ENCODE peak calls at places on chromosomes 7 and 10, in five cellular contexts. E, Y, H, Q and I are unnamed samples.

GRCh38 chr10:118412132-118412531 is 70.0 kb upstream of the FAM204A start:
- DNase-seq in E (no peak), Y (no peak), H (no peak), Q (no peak), I (no peak)

GRCh38 chr7:28418311-28418710 is 6.0 kb downstream of the CREB5 start:
- DNase-seq in E (no peak), Y (no peak), H (no peak), Q (no peak), I (no peak)

GRCh38 chr10:35456175-35456574 is 119.9 kb downstream of the CCNY start:
- DNase-seq in E (no peak), Y (no peak), H (no peak), Q (no peak), I (no peak)

GRCh38 chr7:74502216-74502891 is 48.6 kb downstream of the GTF2IRD1 start:
- DNase-seq in E (no peak), Y (no peak), H (no peak), Q (no peak), I (no peak)

GRCh38 chr7:92737706-92738105 is 98.7 kb downstream of the CDK6 start:
- DNase-seq in E (no peak), Y (no peak), H (no peak), Q (no peak), I (no peak)

GRCh38 chr7:48822138-48822537 is 102.2 kb upstream of the CDC14C start:
- DNase-seq in E (no peak), Y (no peak), H (no peak), Q (no peak), I (no peak)

GRCh38 chr7:97835296-97836138 is 36.7 kb downstream of the ASNS start:
- DNase-seq in E (peak), Y (peak), H (peak), Q (no peak), I (peak)

GRCh38 chr10:85333594-85333993 is 1005.2 kb downstream of the CCSER2 start:
- DNase-seq in E (no peak), Y (no peak), H (no peak), Q (no peak), I (no peak)

GRCh38 chr7:132298782-132299181 is 277.5 kb downstream of the PLXNA4 start:
- DNase-seq in E (no peak), Y (no peak), H (no peak), Q (no peak), I (peak)

GRCh38 chr10:13189946-13190345 is 28.6 kb downstream of the MCM10 start:
- DNase-seq in E (no peak), Y (no peak), H (no peak), Q (no peak), I (no peak)

GRCh38 chr10:44801383-44802327 is 109.5 kb upstream of the TMEM72 start:
- DNase-seq in E (no peak), Y (no peak), H (no peak), Q (no peak), I (peak)

GRCh38 chr10:119370972-119371703 is 163.8 kb downstream of the GRK5 start:
- DNase-seq in E (no peak), Y (peak), H (no peak), Q (no peak), I (peak)

GRCh38 chr10:111078505-111079185 is 1.8 kb downstream of the ADRA2A start:
- DNase-seq in E (peak), Y (no peak), H (no peak), Q (no peak), I (no peak)

GRCh38 chr10:75544923-75545322 is 113.5 kb downstream of the LRMDA start:
- DNase-seq in E (no peak), Y (no peak), H (no peak), Q (no peak), I (no peak)

GRCh38 chr10:32692174-32692573 is 246.2 kb downstream of the CCDC7 start:
- DNase-seq in E (no peak), Y (no peak), H (no peak), Q (no peak), I (no peak)

GRCh38 chr10:88150338-88150737 is 286.9 kb downstream of the PTEN start:
- DNase-seq in E (no peak), Y (no peak), H (no peak), Q (no peak), I (peak)

GRCh38 chr7:132548489-132549078 is 27.7 kb downstream of the PLXNA4 start:
- DNase-seq in E (no peak), Y (no peak), H (no peak), Q (no peak), I (no peak)

GRCh38 chr10:110162749-110163148 is 44.7 kb upstream of the MXI1 start:
- DNase-seq in E (peak), Y (no peak), H (no peak), Q (no peak), I (no peak)

GRCh38 chr10:81838950-81839349 is 36.0 kb upstream of the NRG3 start:
- DNase-seq in E (peak), Y (no peak), H (peak), Q (no peak), I (peak)

GRCh38 chr10:103626178-103626577 is 132.7 kb downstream of the NEURL1 start:
- DNase-seq in E (no peak), Y (no peak), H (no peak), Q (no peak), I (no peak)

GRCh38 chr10:92692085-92692671 is 2.4 kb downstream of the HHEX start:
- DNase-seq in E (peak), Y (no peak), H (peak), Q (no peak), I (no peak)

GRCh38 chr10:47051741-47052238 is 140.6 kb downstream of the PTPN20 start:
- DNase-seq in E (no peak), Y (no peak), H (no peak), Q (no peak), I (no peak)

GRCh38 chr10:119104653-119105024 is 726 bp downstream of the DENND10 start:
- DNase-seq in E (peak), Y (no peak), H (peak), Q (no peak), I (peak)

GRCh38 chr10:110618206-110618605 is 25.9 kb upstream of the RBM20 start:
- DNase-seq in E (no peak), Y (no peak), H (no peak), Q (no peak), I (no peak)

GRCh38 chr10:121710207-121710606 is 112.0 kb upstream of the FGFR2 start:
- DNase-seq in E (no peak), Y (peak), H (peak), Q (no peak), I (no peak)

GRCh38 chr7:128431221-128431620 is 21.4 kb upstream of the IMPDH1 start:
- DNase-seq in E (peak), Y (peak), H (no peak), Q (no peak), I (no peak)

GRCh38 chr10:79328147-79328701 is 19.0 kb upstream of the PPIF start:
- DNase-seq in E (no peak), Y (no peak), H (no peak), Q (no peak), I (no peak)

GRCh38 chr10:79326361-79327089 is 20.7 kb upstream of the PPIF start:
- DNase-seq in E (no peak), Y (no peak), H (no peak), Q (no peak), I (no peak)

GRCh38 chr10:79329529-79329928 is 17.7 kb upstream of the PPIF start:
- DNase-seq in E (no peak), Y (no peak), H (no peak), Q (no peak), I (no peak)

GRCh38 chr10:79328737-79329504 is 18.3 kb upstream of the PPIF start:
- DNase-seq in E (no peak), Y (no peak), H (no peak), Q (no peak), I (peak)

GRCh38 chr10:79327090-79327457 is 20.2 kb upstream of the PPIF start:
- DNase-seq in E (no peak), Y (no peak), H (no peak), Q (no peak), I (no peak)
- H2BK12ac ChIP-seq in E (no peak), Y (no peak), H (no peak), Q (no peak), I (no peak)

GRCh38 chr10:14382531-14382930 is 51.8 kb upstream of the FRMD4A start:
- DNase-seq in E (no peak), Y (no peak), H (no peak), Q (no peak), I (no peak)
- H2BK12ac ChIP-seq in E (no peak), Y (peak), H (no peak), Q (no peak), I (no peak)

DNA sequence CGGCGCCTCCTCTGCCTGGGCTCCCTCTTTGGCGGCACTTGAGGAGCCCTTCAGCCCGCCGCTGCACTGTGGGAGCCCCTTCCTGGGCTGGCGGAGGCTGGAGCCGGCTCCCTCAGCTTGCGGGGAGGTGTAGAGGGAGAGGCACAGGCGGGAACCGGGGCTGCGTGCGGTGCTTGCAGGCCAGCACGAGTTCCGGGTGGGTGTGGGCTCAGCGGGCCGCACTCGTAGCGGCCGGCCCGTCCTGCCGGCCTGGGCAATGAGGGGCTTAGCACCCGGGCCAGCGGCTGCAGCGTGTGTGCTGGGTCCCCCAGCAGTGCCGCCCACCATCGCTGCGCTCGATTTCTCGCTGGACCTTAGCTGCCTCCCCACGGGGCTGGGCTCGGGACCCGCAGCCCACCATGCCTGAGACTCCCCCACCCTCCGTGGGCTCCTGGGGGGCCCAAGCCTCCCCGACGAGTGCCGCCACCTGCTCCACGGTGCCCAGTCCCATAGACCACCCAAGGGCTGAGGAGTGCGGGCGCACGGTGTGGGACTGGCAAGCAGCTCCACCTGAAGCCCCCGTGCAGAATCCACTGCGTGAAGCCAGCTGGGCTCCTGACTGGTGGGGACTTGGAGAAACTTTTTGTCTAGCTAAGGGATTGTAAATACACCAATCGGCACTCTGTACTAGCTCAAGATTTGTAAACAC is 73.8 kb upstream of the KMT2E start:
- DNase-seq in E (peak), Y (no peak), H (no peak), Q (no peak), I (no peak)
- H2BK12ac ChIP-seq in E (no peak), Y (no peak), H (no peak), Q (no peak), I (no peak)

DNA sequence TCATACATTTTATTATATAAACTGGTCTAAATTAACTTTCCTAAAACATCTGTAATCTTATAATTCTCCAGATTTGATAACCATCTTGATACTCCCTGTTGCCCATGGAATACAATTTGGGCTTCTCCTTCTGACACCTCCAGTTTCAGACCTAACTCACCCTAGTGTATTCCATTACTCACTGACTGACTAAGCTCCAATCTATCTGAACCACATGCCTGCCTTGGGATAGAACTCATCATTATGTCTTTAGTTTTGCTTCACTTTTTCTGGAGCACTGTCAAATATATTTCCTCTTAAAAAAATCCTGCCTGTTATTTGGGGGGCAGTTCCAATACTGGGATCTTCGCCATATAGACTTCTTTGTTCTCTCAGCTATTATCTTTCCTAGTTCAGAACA is 4.9 kb upstream of the FOXP2 start:
- DNase-seq in E (no peak), Y (no peak), H (no peak), Q (no peak), I (no peak)
- H2BK12ac ChIP-seq in E (no peak), Y (no peak), H (no peak), Q (no peak), I (no peak)

GRCh38 chr7:67711706-67712105 is 715.1 kb downstream of the TYW1 start:
- DNase-seq in E (no peak), Y (no peak), H (no peak), Q (no peak), I (no peak)
- H2BK12ac ChIP-seq in E (no peak), Y (no peak), H (no peak), Q (no peak), I (no peak)

DNA sequence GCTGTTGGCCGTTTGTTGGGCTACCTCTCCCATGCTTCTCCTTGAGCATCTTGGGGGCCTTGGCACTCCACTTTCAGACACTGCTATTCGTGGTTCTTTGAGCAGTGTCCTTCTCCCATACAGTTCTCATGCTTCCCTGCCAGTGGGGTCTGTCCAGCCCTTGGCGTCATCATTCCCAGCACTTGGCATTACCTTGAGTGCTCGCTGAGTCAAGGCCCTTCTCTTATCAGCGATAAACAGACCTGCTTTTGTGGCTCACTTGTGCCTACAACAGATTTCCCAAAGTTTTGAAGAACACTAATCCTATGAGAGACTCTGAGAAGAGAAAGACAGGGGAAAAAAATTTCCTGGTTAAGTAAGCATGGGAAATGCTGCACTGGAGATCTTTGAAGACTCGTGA is 85.3 kb downstream of the NOC3L start:
- DNase-seq in E (no peak), Y (no peak), H (no peak), Q (no peak), I (no peak)
- H2BK12ac ChIP-seq in E (no peak), Y (no peak), H (no peak), Q (no peak), I (no peak)

DNA sequence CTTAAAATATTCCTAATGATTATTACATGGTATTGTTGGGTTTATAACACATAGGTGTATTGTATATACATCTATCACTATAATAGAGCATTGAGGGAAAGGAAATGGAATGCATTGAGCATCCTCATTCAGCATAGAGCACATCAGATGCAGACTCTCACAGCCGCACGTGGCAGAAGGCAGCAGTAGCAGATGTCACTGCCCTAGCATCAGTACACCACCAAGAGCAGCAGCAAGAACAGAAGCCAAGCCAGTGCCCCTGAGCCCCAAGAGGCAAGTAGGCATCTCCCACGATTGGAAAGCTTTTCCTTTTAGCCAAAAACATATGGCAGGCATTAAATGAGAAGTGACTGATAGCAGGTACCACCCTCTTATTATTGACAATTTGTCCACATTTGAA is 510.0 kb downstream of the TNS3 start:
- DNase-seq in E (no peak), Y (no peak), H (no peak), Q (no peak), I (no peak)
- H2BK12ac ChIP-seq in E (no peak), Y (no peak), H (no peak), Q (no peak), I (peak)

GRCh38 chr7:27244488-27245123 is 2.0 kb downstream of the EVX1 start:
- DNase-seq in E (peak), Y (no peak), H (no peak), Q (no peak), I (no peak)

GRCh38 chr7:27242046-27242579 is 489 bp upstream of the EVX1 start:
- DNase-seq in E (no peak), Y (no peak), H (no peak), Q (no peak), I (no peak)

GRCh38 chr7:27241189-27242045 is 1.2 kb upstream of the EVX1 start:
- DNase-seq in E (peak), Y (no peak), H (no peak), Q (no peak), I (no peak)

GRCh38 chr7:27243340-27244163 is 950 bp downstream of the EVX1 start:
- DNase-seq in E (peak), Y (no peak), H (no peak), Q (no peak), I (no peak)

GRCh38 chr7:27242580-27243339 is at the start of gene EVX1:
- DNase-seq in E (peak), Y (no peak), H (no peak), Q (no peak), I (peak)
- H2BK12ac ChIP-seq in E (no peak), Y (peak), H (no peak), Q (peak), I (no peak)

GRCh38 chr7:70477051-70478010 is 654.6 kb upstream of the GALNT17 start:
- DNase-seq in E (no peak), Y (no peak), H (no peak), Q (no peak), I (no peak)

GRCh38 chr7:70466725-70467364 is 665.1 kb upstream of the GALNT17 start:
- DNase-seq in E (no peak), Y (no peak), H (no peak), Q (no peak), I (no peak)

GRCh38 chr7:70470751-70471150 is 661.2 kb upstream of the GALNT17 start:
- DNase-seq in E (no peak), Y (no peak), H (no peak), Q (no peak), I (no peak)

GRCh38 chr7:70474639-70475234 is 657.2 kb upstream of the GALNT17 start:
- DNase-seq in E (no peak), Y (no peak), H (no peak), Q (no peak), I (no peak)

DNA sequence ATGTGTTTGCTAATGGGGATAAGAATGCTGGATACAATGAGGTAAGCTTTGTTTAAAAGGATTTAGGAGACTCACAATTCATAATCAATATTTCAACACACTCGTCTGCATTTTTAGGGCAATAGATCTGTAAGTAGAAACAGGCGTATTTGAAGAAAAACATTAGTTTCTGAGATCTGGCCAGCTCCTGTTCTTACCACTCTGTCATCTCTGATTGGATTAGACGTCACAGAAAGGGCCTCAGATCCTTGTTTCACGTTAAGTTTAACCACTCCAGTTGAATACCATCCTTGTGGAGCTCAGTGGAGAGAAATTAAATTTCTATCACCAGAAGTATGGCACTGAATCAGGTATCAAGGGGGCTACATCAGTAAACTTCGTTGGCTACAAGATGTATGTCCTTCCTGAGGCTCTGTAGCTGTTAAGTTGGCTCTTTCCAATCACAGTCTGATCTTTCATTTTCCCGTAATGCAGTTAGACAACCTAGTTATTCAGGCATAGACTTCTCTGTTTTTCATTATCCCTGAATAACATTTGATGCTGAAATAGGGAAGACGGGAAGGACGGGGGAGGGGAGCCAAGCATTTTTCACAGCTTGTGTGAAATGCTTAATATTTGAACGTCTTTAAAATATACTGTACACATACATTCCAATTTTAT is 659.2 kb upstream of the GALNT17 start:
- DNase-seq in E (no peak), Y (no peak), H (no peak), Q (no peak), I (no peak)
- H2BK12ac ChIP-seq in E (no peak), Y (no peak), H (no peak), Q (no peak), I (no peak)